ENCODE peak calls at places on chromosomes 4 and X, in six cellular contexts. F is sigmoid colon; M is transverse colon; L is CD4-positive, CD25-positive, alpha-beta regulatory T cell; J is suprapubic skin; C is brain microvascular endothelial cell. B is an unnamed sample.

GRCh38 chr4:183097251-183098079 is 1.6 kb upstream of the WWC2 start:
- DNase-seq in F (no peak), M (peak; percentile 11), L (no peak), J (peak; percentile 72), C (no peak), B (no peak)

GRCh38 chr4:86011117-86011516 is 348.7 kb downstream of the MAPK10 start:
- DNase-seq in F (no peak), M (no peak), L (no peak), J (no peak), C (peak; percentile 95), B (no peak)

GRCh38 chrX:44400588-44400987 is 57.1 kb upstream of the EFHC2 start:
- DNase-seq in F (no peak), M (no peak), L (no peak), J (no peak), C (peak; percentile 91), B (no peak)

GRCh38 chr4:100721490-100721889 is 203.7 kb upstream of the EMCN start:
- DNase-seq in F (no peak), M (no peak), L (no peak), J (no peak), C (no peak), B (no peak)

GRCh38 chr4:6263541-6264540 is 5.8 kb upstream of the WFS1 start:
- DNase-seq in F (no peak), M (peak; percentile 57), L (no peak), J (no peak), C (peak; percentile 40), B (no peak)

GRCh38 chrX:35919536-35920309 is at the start of gene CFAP47:
- DNase-seq in F (no peak), M (peak; percentile 12), L (no peak), J (no peak), C (no peak), B (no peak)

GRCh38 chr4:31261632-31262031 is 541.5 kb downstream of the PCDH7 start:
- DNase-seq in F (no peak), M (no peak), L (no peak), J (no peak), C (no peak), B (no peak)

GRCh38 chrX:43785930-43786591 is 96.2 kb downstream of the MAOB start:
- DNase-seq in F (no peak), M (no peak), L (no peak), J (no peak), C (no peak), B (no peak)

GRCh38 chrX:153405426-153405825 is 4.3 kb upstream of the PNMA6E start:
- DNase-seq in F (no peak), M (no peak), L (no peak), J (no peak), C (no peak), B (no peak)

GRCh38 chr4:145912391-145912790 is 26.2 kb downstream of the ZNF827 start:
- DNase-seq in F (no peak), M (no peak), L (no peak), J (no peak), C (no peak), B (no peak)

GRCh38 chr4:145909773-145910172 is 28.9 kb downstream of the ZNF827 start:
- DNase-seq in F (no peak), M (peak; percentile 77), L (no peak), J (no peak), C (no peak), B (no peak)

GRCh38 chr4:145907827-145908226 is 30.8 kb downstream of the ZNF827 start:
- DNase-seq in F (no peak), M (no peak), L (no peak), J (no peak), C (no peak), B (no peak)

GRCh38 chr4:145907363-145907762 is 31.3 kb downstream of the ZNF827 start:
- DNase-seq in F (no peak), M (no peak), L (no peak), J (no peak), C (no peak), B (no peak)

DNA sequence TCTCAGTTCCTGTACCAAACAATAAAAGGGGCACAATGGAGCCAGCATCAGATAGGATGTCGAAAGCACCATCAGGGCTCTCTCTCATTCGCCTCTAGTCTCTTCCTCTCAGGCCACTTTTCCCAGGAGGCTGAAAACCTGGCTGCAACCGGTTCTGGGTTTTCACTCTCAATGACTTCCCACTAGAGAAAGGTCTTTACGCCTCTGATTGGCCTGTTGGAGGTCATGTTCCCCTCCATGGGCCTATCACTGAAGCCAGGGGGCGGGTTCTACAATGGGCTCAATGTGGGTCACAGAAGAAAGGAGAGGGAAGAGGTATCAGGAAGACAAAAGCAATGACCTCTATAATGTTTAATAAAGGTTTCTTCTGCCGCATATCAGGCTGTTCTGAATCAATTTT is 29.3 kb downstream of the ZNF827 start:
- DNase-seq in F (peak; percentile 92), M (peak; percentile 89), L (no peak), J (no peak), C (no peak), B (no peak)
- H3K4me3 ChIP-seq in F (peak overlapping the region; percentile 23), M (peak overlapping the region; percentile 30), L (no peak overlapping the region), J (peak overlapping the region; percentile 25), C (no peak overlapping the region), B (peak overlapping the region; percentile 36)

GRCh38 chr4:118746251-118746919 is 61.2 kb downstream of the METTL14 start:
- DNase-seq in F (peak; percentile 86), M (no peak), L (no peak), J (no peak), C (no peak), B (no peak)
- H3K4me3 ChIP-seq in F (no peak overlapping the region), M (no peak overlapping the region), L (no peak overlapping the region), J (no peak overlapping the region), C (no peak overlapping the region), B (no peak overlapping the region)

GRCh38 chr4:168835880-168836454 is 174.1 kb downstream of the CBR4 start:
- DNase-seq in F (no peak), M (no peak), L (no peak), J (no peak), C (no peak), B (no peak)
- H3K4me3 ChIP-seq in F (peak overlapping the region; percentile 94), M (peak overlapping the region; percentile 80), L (no peak overlapping the region), J (no peak overlapping the region), C (no peak overlapping the region), B (peak overlapping the region; percentile 75)

GRCh38 chr4:107034982-107035710 is 967 bp downstream of the DKK2 start:
- DNase-seq in F (peak; percentile 63), M (peak; percentile 6), L (no peak), J (peak; percentile 68), C (peak; percentile 31), B (no peak)

GRCh38 chr4:107035711-107036601 is at the start of gene DKK2:
- DNase-seq in F (peak; percentile 74), M (peak; percentile 10), L (no peak), J (peak; percentile 78), C (no peak), B (no peak)

GRCh38 chr4:107036602-107037151 is 564 bp upstream of the DKK2 start:
- DNase-seq in F (peak; percentile 60), M (no peak), L (no peak), J (peak; percentile 60), C (no peak), B (no peak)

GRCh38 chr4:107034091-107034698 is 1.9 kb downstream of the DKK2 start:
- DNase-seq in F (peak; percentile 74), M (peak; percentile 7), L (no peak), J (peak; percentile 76), C (peak; percentile 45), B (no peak)

GRCh38 chr4:107037188-107037587 is 1.1 kb upstream of the DKK2 start:
- DNase-seq in F (peak; percentile 73), M (peak; percentile 8), L (no peak), J (peak; percentile 74), C (peak; percentile 28), B (no peak)
- H3K4me3 ChIP-seq in F (no peak overlapping the region), M (no peak overlapping the region), L (no peak overlapping the region), J (peak overlapping the region; percentile 44), C (peak overlapping the region; percentile 60), B (peak overlapping the region; percentile 66)

DNA sequence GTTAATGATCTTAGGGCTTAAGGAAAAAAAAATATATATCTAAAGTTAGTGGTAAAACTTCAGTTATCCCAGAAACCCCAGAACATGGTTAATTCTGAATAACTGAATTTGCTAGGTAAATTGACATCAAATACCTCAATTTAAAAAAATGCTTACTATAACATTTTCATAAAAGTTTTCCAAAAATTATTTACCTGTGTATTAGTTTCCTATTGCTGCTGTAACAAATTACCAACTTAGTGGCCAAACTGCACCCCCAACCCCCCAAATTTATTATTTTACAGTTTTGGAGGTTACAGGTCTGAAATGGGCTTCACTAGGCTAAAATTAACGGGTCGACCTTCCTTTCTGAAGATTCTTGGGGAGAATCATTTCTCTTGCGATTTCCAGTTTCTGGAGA is 95.2 kb downstream of the PDLIM5 start:
- DNase-seq in F (no peak), M (no peak), L (no peak), J (no peak), C (no peak), B (no peak)
- H3K4me3 ChIP-seq in F (no peak overlapping the region), M (no peak overlapping the region), L (no peak overlapping the region), J (no peak overlapping the region), C (no peak overlapping the region), B (no peak overlapping the region)

DNA sequence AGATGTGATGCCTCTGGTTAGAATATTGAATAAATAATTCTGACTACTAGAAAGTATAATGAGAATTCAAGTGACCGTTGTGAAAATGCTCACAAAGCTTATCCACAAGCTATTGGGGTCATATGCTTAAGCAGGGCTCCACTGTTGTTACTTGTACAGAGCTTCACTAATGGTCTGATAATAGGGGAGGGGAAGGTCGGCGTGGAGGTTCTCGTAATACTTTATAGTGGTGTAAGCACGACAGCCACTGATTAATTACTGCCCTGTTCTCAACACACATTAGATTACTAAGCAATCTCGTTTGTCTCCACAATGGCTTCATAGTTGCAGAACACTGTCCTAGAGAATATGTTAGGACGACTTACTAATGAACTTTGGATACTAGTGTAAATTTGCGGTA is 11.6 kb downstream of the UNC5C start:
- DNase-seq in F (no peak), M (no peak), L (no peak), J (no peak), C (no peak), B (no peak)
- H3K4me3 ChIP-seq in F (no peak overlapping the region), M (no peak overlapping the region), L (no peak overlapping the region), J (no peak overlapping the region), C (no peak overlapping the region), B (peak overlapping the region; percentile 80)

GRCh38 chrX:57900961-57901360 is 9.3 kb downstream of the ZXDA start:
- DNase-seq in F (no peak), M (no peak), L (no peak), J (no peak), C (peak; percentile 8), B (no peak)
- H3K4me3 ChIP-seq in F (no peak overlapping the region), M (no peak overlapping the region), L (no peak overlapping the region), J (no peak overlapping the region), C (no peak overlapping the region), B (no peak overlapping the region)

DNA sequence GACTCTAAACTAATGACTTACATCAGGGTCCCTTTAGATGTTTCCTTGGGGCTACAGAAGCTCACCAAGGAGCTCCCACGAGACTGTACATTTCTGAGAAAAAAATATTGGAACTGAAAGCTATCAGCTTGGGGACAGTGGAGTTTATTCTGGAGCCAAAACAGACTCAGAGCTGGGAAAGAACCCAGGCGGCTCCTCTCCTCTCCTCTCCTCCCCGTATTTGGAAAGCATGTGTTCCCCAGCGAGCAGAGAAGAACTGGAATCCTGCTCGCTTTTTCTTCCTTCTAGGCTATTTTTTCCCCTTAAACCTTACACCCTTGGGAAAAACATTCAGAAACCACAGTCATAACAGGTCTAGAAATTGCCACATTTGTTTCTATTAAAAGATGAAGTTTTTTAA is 4.3 kb upstream of the MAP7D3 start:
- DNase-seq in F (no peak), M (no peak), L (no peak), J (no peak), C (no peak), B (no peak)
- H3K4me3 ChIP-seq in F (no peak overlapping the region), M (no peak overlapping the region), L (no peak overlapping the region), J (no peak overlapping the region), C (no peak overlapping the region), B (no peak overlapping the region)

B was measured in coronary artery.